ENCODE peak calls at places on chromosome 10, in four cellular contexts. S is HepG2, N is A549, P is GM12878. A is an unnamed sample.
A peak's percentile ranks its signal among the peaks of the same experiment; 100 is the strongest.

GRCh38 chr10:46299531-46300366 is 13.0 kb downstream of the ANTXRL start:
- DNase-seq in N (no peak), S (no peak), P (no peak), A (no peak)

GRCh38 chr10:126459032-126459831 is 71.0 kb upstream of the ADAM12 start:
- DNase-seq in S (no peak), N (no peak), P (no peak), A (no peak)

GRCh38 chr10:4051011-4051407 is 266.0 kb upstream of the KLF6 start:
- DNase-seq in N (no peak), P (no peak), S (no peak), A (no peak)

GRCh38 chr10:103638948-103639347 is 145.4 kb downstream of the NEURL1 start:
- DNase-seq in S (no peak), N (no peak), P (no peak), A (no peak)

GRCh38 chr10:95693331-95693667 is 428 bp downstream of the TCTN3 start:
- DNase-seq in P (no peak), S (no peak), N (no peak), A (no peak)

GRCh38 chr10:73653701-73654100 is 2.1 kb downstream of the SYNPO2L start:
- DNase-seq in S (peak; percentile 61), P (no peak), N (peak; percentile 40), A (peak; percentile 81)

GRCh38 chr10:101778781-101779543 is 3.0 kb upstream of the FGF8 start:
- DNase-seq in S (no peak), N (no peak), P (no peak), A (peak; percentile 44)

GRCh38 chr10:13328588-13328987 is 19.5 kb downstream of the SEPHS1 start:
- DNase-seq in N (no peak), S (no peak), P (no peak), A (no peak)

GRCh38 chr10:3886191-3886590 is 101.2 kb upstream of the KLF6 start:
- DNase-seq in S (no peak), N (peak; percentile 87), P (no peak), A (peak; percentile 40)

GRCh38 chr10:117374506-117375359 is 507 bp downstream of the PDZD8 start:
- DNase-seq in N (peak; percentile 29), P (no peak), S (no peak), A (peak; percentile 12)

GRCh38 chr10:118543714-118544400 is 51.6 kb downstream of the PRLHR start:
- DNase-seq in S (peak; percentile 28), N (peak; percentile 69), P (no peak), A (peak; percentile 19)

GRCh38 chr10:57952741-57953140 is 315.0 kb downstream of the IPMK start:
- DNase-seq in P (no peak), S (no peak), N (no peak), A (no peak)

GRCh38 chr10:20949967-20950366 is 52.9 kb upstream of the NEBL start:
- DNase-seq in N (no peak), P (no peak), S (no peak), A (no peak)

GRCh38 chr10:100894589-100895294 is 18.0 kb upstream of the SLF2 start:
- DNase-seq in N (no peak), P (no peak), S (no peak), A (no peak)

GRCh38 chr10:130243015-130243414 is 106.8 kb downstream of the GLRX3 start:
- DNase-seq in S (no peak), P (no peak), N (no peak), A (no peak)

GRCh38 chr10:130246113-130246512 is 109.9 kb downstream of the GLRX3 start:
- DNase-seq in P (no peak), S (no peak), N (no peak), A (no peak)

GRCh38 chr10:130244031-130244927 is 108.1 kb downstream of the GLRX3 start:
- DNase-seq in S (no peak), P (no peak), N (no peak), A (no peak)

GRCh38 chr10:130242483-130242882 is 106.3 kb downstream of the GLRX3 start:
- DNase-seq in N (no peak), P (no peak), S (no peak), A (no peak)

GRCh38 chr10:130244928-130245495 is 108.8 kb downstream of the GLRX3 start:
- DNase-seq in P (no peak), N (no peak), S (no peak), A (no peak)
- TF ChIP-seq ESRRA in P (no peak), N (no peak), S (no peak), A (no peak)

GRCh38 chr10:51035344-51035743 is 38.9 kb upstream of the PRKG1 start:
- DNase-seq in S (no peak), P (no peak), N (no peak), A (no peak)

GRCh38 chr10:51029172-51029641 is 45.1 kb upstream of the PRKG1 start:
- DNase-seq in S (no peak), P (no peak), N (no peak), A (no peak)

GRCh38 chr10:51034769-51035168 is 39.5 kb upstream of the PRKG1 start:
- DNase-seq in N (no peak), P (no peak), S (no peak), A (no peak)

GRCh38 chr10:51031995-51032394 is 42.3 kb upstream of the PRKG1 start:
- DNase-seq in P (no peak), N (no peak), S (no peak), A (no peak)

GRCh38 chr10:51030480-51030879 is 43.8 kb upstream of the PRKG1 start:
- DNase-seq in N (no peak), S (no peak), P (no peak), A (no peak)
- TF ChIP-seq CHD4 in N (no peak), S (no peak), P (no peak), A (no peak)

GRCh38 chr10:79361721-79362397 is 14.6 kb downstream of the PPIF start:
- DNase-seq in N (no peak), S (no peak), P (no peak), A (no peak)
- TF ChIP-seq MYC in N (no peak), S (no peak), P (no peak), A (no peak)

GRCh38 chr10:14483417-14483816 is 152.7 kb upstream of the FRMD4A start:
- DNase-seq in S (no peak), P (no peak), N (no peak), A (no peak)

GRCh38 chr10:14485986-14486385 is 155.3 kb upstream of the FRMD4A start:
- DNase-seq in S (no peak), P (no peak), N (no peak), A (no peak)

GRCh38 chr10:14486777-14487510 is 156.2 kb upstream of the FRMD4A start:
- DNase-seq in P (no peak), S (no peak), N (no peak), A (no peak)

GRCh38 chr10:14489522-14490177 is 158.9 kb upstream of the FRMD4A start:
- DNase-seq in P (no peak), S (no peak), N (no peak), A (no peak)

GRCh38 chr10:14487511-14487909 is 156.8 kb upstream of the FRMD4A start:
- DNase-seq in P (no peak), N (no peak), S (no peak), A (no peak)
- TF ChIP-seq ESRRA in P (no peak), N (no peak), S (no peak), A (no peak)

GRCh38 chr10:92079003-92079402 is 155.4 kb downstream of the BTAF1 start:
- DNase-seq in N (no peak), P (no peak), S (no peak), A (no peak)

GRCh38 chr10:92076722-92077121 is 153.2 kb downstream of the BTAF1 start:
- DNase-seq in N (no peak), P (no peak), S (no peak), A (no peak)

GRCh38 chr10:92075829-92076228 is 152.3 kb downstream of the BTAF1 start:
- DNase-seq in S (no peak), P (no peak), N (no peak), A (no peak)

GRCh38 chr10:92068900-92069299 is 145.3 kb downstream of the BTAF1 start:
- DNase-seq in P (no peak), S (no peak), N (no peak), A (no peak)

DNA sequence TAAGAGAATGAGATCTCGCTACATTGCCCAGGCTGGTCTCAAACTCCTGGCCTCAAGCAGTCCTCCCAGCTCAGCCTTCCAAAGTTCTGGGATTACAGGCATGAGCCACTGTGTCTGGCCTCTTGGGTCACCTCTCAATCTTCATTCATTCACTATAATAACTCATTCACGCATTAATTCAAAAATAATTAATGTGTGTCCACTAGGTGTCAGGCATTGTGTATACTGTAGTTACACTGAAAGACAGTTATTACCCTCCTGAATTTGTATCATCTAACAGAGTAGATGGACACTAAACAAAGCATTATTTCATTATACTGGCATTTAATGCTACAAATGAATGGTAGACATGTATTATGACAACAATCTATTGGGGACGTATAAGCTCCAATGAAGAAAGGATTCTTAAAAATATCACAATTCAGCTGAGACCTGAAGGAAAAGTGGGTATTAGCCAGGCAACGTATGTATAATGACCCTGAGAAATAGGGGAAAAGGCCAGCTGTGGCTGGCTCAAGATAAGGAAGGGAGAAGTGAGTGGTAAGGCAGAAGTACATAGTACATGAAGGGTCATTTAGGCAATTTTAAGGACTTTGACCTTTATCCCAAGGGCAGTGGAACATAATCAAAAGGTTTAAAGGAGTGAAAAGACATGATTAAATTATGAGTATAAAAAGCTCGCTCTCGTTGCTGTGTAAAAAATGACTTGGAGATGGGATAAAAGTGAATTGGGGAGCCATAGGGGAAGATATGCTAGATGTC is 150.7 kb downstream of the BTAF1 start:
- DNase-seq in P (no peak), S (no peak), N (peak; percentile 13), A (no peak)
- TF ChIP-seq CHD4 in P (no peak), S (no peak), N (no peak), A (no peak)

GRCh38 chr10:97895084-97895483 is 45.4 kb downstream of the GOLGA7B start:
- DNase-seq in P (no peak), S (no peak), N (no peak), A (no peak)
- TF ChIP-seq MYC in P (no peak), S (no peak), N (no peak), A (no peak)

DNA sequence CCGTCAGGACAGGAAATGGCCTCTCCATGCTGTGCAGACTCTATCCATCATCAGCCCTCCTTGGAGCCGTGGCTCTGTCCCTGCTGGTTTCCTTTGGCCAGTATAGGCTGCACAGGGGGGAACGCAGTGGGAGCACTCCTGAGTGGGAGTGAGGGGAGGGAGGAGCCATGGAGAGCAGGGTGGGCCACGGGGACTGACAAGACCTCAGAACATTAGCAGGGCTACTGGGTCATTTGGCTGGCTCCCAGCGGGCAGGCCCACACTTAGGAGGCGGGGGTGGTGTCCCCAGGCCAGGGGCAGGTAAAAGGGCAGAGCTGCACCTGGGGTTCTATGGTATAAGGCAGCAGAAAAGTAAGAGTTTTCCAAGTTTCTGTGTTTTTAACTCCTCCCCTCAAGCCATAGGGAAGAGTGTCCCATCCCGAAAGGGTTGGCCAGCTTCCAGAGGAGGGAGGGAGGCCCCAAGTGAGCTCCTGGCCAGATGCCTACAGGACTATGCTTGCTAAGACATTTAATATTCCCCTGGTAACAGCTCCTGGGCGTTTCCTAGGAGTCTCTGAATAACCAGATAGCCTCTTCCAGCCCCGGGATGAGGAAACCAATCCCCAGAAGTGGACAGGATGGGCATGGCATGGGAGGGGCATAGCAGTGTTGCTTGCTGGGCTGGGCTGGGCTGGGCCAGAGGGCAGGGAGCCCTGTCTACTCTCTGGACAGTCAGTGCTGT is 5.5 kb upstream of the OPN4 start:
- DNase-seq in P (no peak), S (no peak), N (peak; percentile 40), A (no peak)
- TF ChIP-seq ESRRA in P (no peak), S (no peak), N (no peak), A (no peak)